ENCODE peak calls at places on chromosomes 16 and 17, in five cellular contexts. F is ELR, T is GM04504, M is ascending aorta, V is transverse colon. S is an unnamed sample.

GRCh38 chr16:1429026-1429425 is 1.9 kb upstream of the PERCC1 start:
- DNase-seq in F (no peak), M (no peak), V (no peak), T (no peak), S (no peak)

GRCh38 chr17:37848690-37849616 is 75.3 kb upstream of the TBC1D3K start:
- DNase-seq in V (no peak), M (no peak), T (peak; percentile 66), F (peak; percentile 94), S (peak; percentile 78)

GRCh38 chr17:73388578-73388905 is 76.7 kb upstream of the CDC42EP4 start:
- DNase-seq in V (no peak), T (no peak), M (no peak), F (no peak), S (no peak)

GRCh38 chr17:10021239-10021638 is 116.2 kb upstream of the RCVRN start:
- DNase-seq in T (no peak), M (no peak), F (no peak), V (peak; percentile 27), S (no peak)

GRCh38 chr17:13568746-13569739 is 32.7 kb downstream of the HS3ST3A1 start:
- DNase-seq in T (no peak), M (no peak), F (no peak), V (no peak), S (no peak)

GRCh38 chr17:80671823-80672105 is 127.1 kb downstream of the RPTOR start:
- DNase-seq in V (no peak), M (no peak), T (no peak), F (no peak), S (no peak)

GRCh38 chr17:27553019-27553511 is 77.9 kb upstream of the LGALS9 start:
- DNase-seq in V (peak; percentile 36), T (no peak), F (no peak), M (no peak), S (no peak)

GRCh38 chr17:1882836-1883235 is 53.0 kb downstream of the RPA1 start:
- DNase-seq in F (peak; percentile 63), T (no peak), V (no peak), M (no peak), S (no peak)

GRCh38 chr16:4306439-4307214 is 9.2 kb upstream of the GLIS2 start:
- DNase-seq in T (no peak), F (no peak), M (no peak), V (no peak), S (no peak)

GRCh38 chr16:30028438-30029093 is 2.5 kb downstream of the TLCD3B start:
- DNase-seq in F (no peak), V (no peak), M (no peak), T (no peak), S (no peak)

GRCh38 chr16:17283022-17283421 is 187.7 kb downstream of the XYLT1 start:
- DNase-seq in F (no peak), V (no peak), T (no peak), M (no peak), S (no peak)

GRCh38 chr17:5473906-5474305 is 5.1 kb upstream of the DHX33 start:
- DNase-seq in V (no peak), F (no peak), M (no peak), T (no peak), S (no peak)

GRCh38 chr17:7845359-7846062 is 9.4 kb upstream of the TMEM88 start:
- DNase-seq in F (no peak), V (no peak), M (no peak), T (no peak), S (no peak)

GRCh38 chr17:81461607-81462500 is 50.7 kb downstream of the ACTG1 start:
- DNase-seq in F (no peak), V (no peak), T (no peak), M (no peak), S (no peak)

GRCh38 chr17:4997302-4998026 is at the start of the genes INCA1 and KIF1C:
- DNase-seq in V (peak; percentile 96), M (peak; percentile 56), F (peak; percentile 93), T (peak; percentile 77), S (peak; percentile 82)

GRCh38 chr17:39229274-39229913 is 3.6 kb upstream of the STAC2 start:
- DNase-seq in V (no peak), M (no peak), T (no peak), F (peak; percentile 81), S (peak; percentile 66)

GRCh38 chr17:8332688-8333087 is 7.0 kb upstream of the ODF4 start:
- DNase-seq in V (no peak), M (no peak), F (no peak), T (no peak), S (no peak)

GRCh38 chr16:68656771-68657170 is 11.7 kb downstream of the CDH3 start:
- DNase-seq in F (no peak), M (no peak), T (no peak), V (no peak), S (no peak)

GRCh38 chr17:31595666-31596381 is 204.3 kb downstream of the RAB11FIP4 start:
- DNase-seq in V (no peak), T (no peak), M (no peak), F (no peak), S (no peak)

GRCh38 chr16:30641378-30641982 is 9.3 kb upstream of the PRR14 start:
- DNase-seq in T (no peak), M (no peak), F (no peak), V (no peak), S (no peak)

GRCh38 chr16:3467920-3468319 is 24.4 kb downstream of the NAA60 start:
- DNase-seq in T (no peak), F (peak; percentile 54), M (no peak), V (no peak), S (peak; percentile 42)

GRCh38 chr17:60559659-60559994 is 33.6 kb upstream of the APPBP2 start:
- DNase-seq in M (no peak), T (no peak), F (no peak), V (no peak), S (no peak)

GRCh38 chr16:81940781-81941560 is 70.3 kb downstream of the SDR42E1 start:
- DNase-seq in M (no peak), V (no peak), F (peak; percentile 64), T (peak; percentile 47), S (peak; percentile 67)